ENCODE peak calls at places on chromosomes 11 and 22, in nine cellular contexts. One of them, this sample, is unnamed.

GRCh38 chr22:46280999-46281623 is 13.3 kb downstream of the TTC38 start:
- DNase-seq in thoracic aorta: no peak
- DNase-seq in right atrium auricular region: no peak
- DNase-seq in psoas muscle: no peak
- DNase-seq in aorta: peak
- DNase-seq in OCI-LY7: peak
- DNase-seq in K562: no peak
- DNase-seq in lung: no peak
- DNase-seq in IMR-90: no peak
- DNase-seq in this sample: no peak

GRCh38 chr22:35950262-35950661 is 78.4 kb downstream of the RBFOX2 start:
- DNase-seq in IMR-90: no peak
- DNase-seq in lung: no peak
- DNase-seq in OCI-LY7: no peak
- DNase-seq in K562: no peak
- DNase-seq in right atrium auricular region: no peak
- DNase-seq in aorta: no peak
- DNase-seq in psoas muscle: no peak
- DNase-seq in thoracic aorta: no peak
- DNase-seq in this sample: no peak

GRCh38 chr22:48351376-48352085 is 1476.1 kb downstream of the BRD1 start:
- DNase-seq in aorta: no peak
- DNase-seq in K562: no peak
- DNase-seq in OCI-LY7: no peak
- DNase-seq in thoracic aorta: no peak
- DNase-seq in psoas muscle: no peak
- DNase-seq in lung: no peak
- DNase-seq in right atrium auricular region: no peak
- DNase-seq in IMR-90: no peak
- DNase-seq in this sample: no peak

GRCh38 chr22:22769434-22770279 is 118.0 kb upstream of the IGLL5 start:
- DNase-seq in aorta: no peak
- DNase-seq in IMR-90: no peak
- DNase-seq in lung: no peak
- DNase-seq in psoas muscle: no peak
- DNase-seq in OCI-LY7: no peak
- DNase-seq in K562: no peak
- DNase-seq in right atrium auricular region: peak
- DNase-seq in thoracic aorta: no peak
- DNase-seq in this sample: no peak

GRCh38 chr22:30325065-30325720 is 1.5 kb downstream of the TBC1D10A start:
- DNase-seq in OCI-LY7: no peak
- DNase-seq in lung: peak
- DNase-seq in aorta: peak
- DNase-seq in right atrium auricular region: peak
- DNase-seq in psoas muscle: peak
- DNase-seq in thoracic aorta: peak
- DNase-seq in IMR-90: peak
- DNase-seq in K562: peak
- DNase-seq in this sample: no peak

GRCh38 chr22:46233231-46233630 is 16.9 kb downstream of the CDPF1 start:
- DNase-seq in psoas muscle: peak
- DNase-seq in aorta: peak
- DNase-seq in right atrium auricular region: no peak
- DNase-seq in K562: no peak
- DNase-seq in thoracic aorta: peak
- DNase-seq in lung: no peak
- DNase-seq in OCI-LY7: no peak
- DNase-seq in IMR-90: peak
- DNase-seq in this sample: no peak

GRCh38 chr11:132058211-132058772 is 687.9 kb downstream of the NTM start:
- DNase-seq in IMR-90: peak
- DNase-seq in thoracic aorta: no peak
- DNase-seq in psoas muscle: no peak
- DNase-seq in aorta: peak
- DNase-seq in lung: no peak
- DNase-seq in right atrium auricular region: peak
- DNase-seq in OCI-LY7: no peak
- DNase-seq in K562: no peak
- DNase-seq in this sample: no peak

GRCh38 chr11:118139578-118139977 is 13.0 kb downstream of the SCN4B start:
- DNase-seq in lung: no peak
- DNase-seq in IMR-90: no peak
- DNase-seq in psoas muscle: no peak
- DNase-seq in right atrium auricular region: no peak
- DNase-seq in thoracic aorta: no peak
- DNase-seq in aorta: no peak
- DNase-seq in K562: no peak
- DNase-seq in OCI-LY7: no peak
- DNase-seq in this sample: no peak

GRCh38 chr11:119169272-119169719 is 771 bp downstream of the NLRX1 start:
- DNase-seq in K562: no peak
- DNase-seq in OCI-LY7: peak
- DNase-seq in right atrium auricular region: peak
- DNase-seq in aorta: peak
- DNase-seq in thoracic aorta: no peak
- DNase-seq in psoas muscle: peak
- DNase-seq in lung: peak
- DNase-seq in IMR-90: no peak
- DNase-seq in this sample: no peak

GRCh38 chr22:46052331-46052771 is 75.4 kb upstream of the WNT7B start:
- DNase-seq in IMR-90: no peak
- DNase-seq in psoas muscle: no peak
- DNase-seq in OCI-LY7: no peak
- DNase-seq in right atrium auricular region: no peak
- DNase-seq in lung: no peak
- DNase-seq in K562: no peak
- DNase-seq in thoracic aorta: no peak
- DNase-seq in aorta: peak
- DNase-seq in this sample: no peak

GRCh38 chr11:73072935-73073481 is 69.1 kb downstream of the FCHSD2 start:
- DNase-seq in lung: no peak
- DNase-seq in right atrium auricular region: no peak
- DNase-seq in aorta: no peak
- DNase-seq in OCI-LY7: peak
- DNase-seq in K562: no peak
- DNase-seq in IMR-90: peak
- DNase-seq in psoas muscle: no peak
- DNase-seq in thoracic aorta: no peak
- DNase-seq in this sample: no peak

GRCh38 chr11:46161201-46161600 is 39.9 kb upstream of the PHF21A start:
- DNase-seq in K562: no peak
- DNase-seq in right atrium auricular region: no peak
- DNase-seq in aorta: no peak
- DNase-seq in OCI-LY7: no peak
- DNase-seq in lung: no peak
- DNase-seq in IMR-90: no peak
- DNase-seq in psoas muscle: no peak
- DNase-seq in thoracic aorta: no peak
- DNase-seq in this sample: peak

GRCh38 chr11:3156282-3156660 is 8.8 kb downstream of the OSBPL5 start:
- DNase-seq in K562: no peak
- DNase-seq in lung: no peak
- DNase-seq in psoas muscle: peak
- DNase-seq in aorta: peak
- DNase-seq in right atrium auricular region: no peak
- DNase-seq in thoracic aorta: no peak
- DNase-seq in IMR-90: no peak
- DNase-seq in OCI-LY7: no peak
- DNase-seq in this sample: no peak

GRCh38 chr11:78727816-78728215 is 153.2 kb upstream of the NARS2 start:
- DNase-seq in psoas muscle: no peak
- DNase-seq in aorta: no peak
- DNase-seq in IMR-90: no peak
- DNase-seq in OCI-LY7: no peak
- DNase-seq in right atrium auricular region: no peak
- DNase-seq in thoracic aorta: no peak
- DNase-seq in lung: no peak
- DNase-seq in K562: no peak
- DNase-seq in this sample: no peak

GRCh38 chr11:8149726-8150125 is 19.1 kb downstream of the RIC3 start:
- DNase-seq in OCI-LY7: no peak
- DNase-seq in thoracic aorta: no peak
- DNase-seq in lung: no peak
- DNase-seq in right atrium auricular region: no peak
- DNase-seq in aorta: no peak
- DNase-seq in IMR-90: no peak
- DNase-seq in psoas muscle: no peak
- DNase-seq in K562: no peak
- DNase-seq in this sample: no peak

GRCh38 chr22:49095366-49095765 is 732.3 kb downstream of the BRD1 start:
- DNase-seq in K562: no peak
- DNase-seq in OCI-LY7: no peak
- DNase-seq in IMR-90: no peak
- DNase-seq in lung: no peak
- DNase-seq in thoracic aorta: no peak
- DNase-seq in psoas muscle: no peak
- DNase-seq in right atrium auricular region: no peak
- DNase-seq in aorta: peak
- DNase-seq in this sample: no peak

GRCh38 chr11:109641549-109641948 is 219.6 kb downstream of the C11orf87 start:
- DNase-seq in K562: no peak
- DNase-seq in psoas muscle: no peak
- DNase-seq in OCI-LY7: no peak
- DNase-seq in right atrium auricular region: no peak
- DNase-seq in thoracic aorta: no peak
- DNase-seq in lung: no peak
- DNase-seq in IMR-90: peak
- DNase-seq in aorta: no peak
- DNase-seq in this sample: no peak
- H3K27ac ChIP-seq in K562: no peak
- H3K27ac ChIP-seq in psoas muscle: no peak
- H3K27ac ChIP-seq in OCI-LY7: no peak
- H3K27ac ChIP-seq in right atrium auricular region: no peak
- H3K27ac ChIP-seq in thoracic aorta: no peak
- H3K27ac ChIP-seq in lung: no peak
- H3K27ac ChIP-seq in IMR-90: no peak
- H3K27ac ChIP-seq in aorta: no peak
- H3K27ac ChIP-seq in this sample: no peak

GRCh38 chr11:70304208-70304603 is 33.7 kb downstream of the PPFIA1 start:
- DNase-seq in aorta: no peak
- DNase-seq in right atrium auricular region: no peak
- DNase-seq in IMR-90: no peak
- DNase-seq in K562: no peak
- DNase-seq in psoas muscle: no peak
- DNase-seq in OCI-LY7: no peak
- DNase-seq in lung: no peak
- DNase-seq in thoracic aorta: no peak
- DNase-seq in this sample: no peak

GRCh38 chr11:70301191-70301590 is 30.7 kb downstream of the PPFIA1 start:
- DNase-seq in thoracic aorta: no peak
- DNase-seq in right atrium auricular region: no peak
- DNase-seq in OCI-LY7: no peak
- DNase-seq in K562: no peak
- DNase-seq in aorta: no peak
- DNase-seq in lung: no peak
- DNase-seq in IMR-90: no peak
- DNase-seq in psoas muscle: no peak
- DNase-seq in this sample: no peak

GRCh38 chr11:70305501-70305900 is 35.0 kb downstream of the PPFIA1 start:
- DNase-seq in lung: no peak
- DNase-seq in IMR-90: no peak
- DNase-seq in thoracic aorta: no peak
- DNase-seq in aorta: no peak
- DNase-seq in OCI-LY7: no peak
- DNase-seq in psoas muscle: no peak
- DNase-seq in right atrium auricular region: no peak
- DNase-seq in K562: no peak
- DNase-seq in this sample: no peak

GRCh38 chr11:70302086-70302752 is 31.7 kb downstream of the PPFIA1 start:
- DNase-seq in IMR-90: peak
- DNase-seq in OCI-LY7: no peak
- DNase-seq in lung: no peak
- DNase-seq in thoracic aorta: no peak
- DNase-seq in aorta: no peak
- DNase-seq in right atrium auricular region: no peak
- DNase-seq in psoas muscle: no peak
- DNase-seq in K562: no peak
- DNase-seq in this sample: no peak

DNA sequence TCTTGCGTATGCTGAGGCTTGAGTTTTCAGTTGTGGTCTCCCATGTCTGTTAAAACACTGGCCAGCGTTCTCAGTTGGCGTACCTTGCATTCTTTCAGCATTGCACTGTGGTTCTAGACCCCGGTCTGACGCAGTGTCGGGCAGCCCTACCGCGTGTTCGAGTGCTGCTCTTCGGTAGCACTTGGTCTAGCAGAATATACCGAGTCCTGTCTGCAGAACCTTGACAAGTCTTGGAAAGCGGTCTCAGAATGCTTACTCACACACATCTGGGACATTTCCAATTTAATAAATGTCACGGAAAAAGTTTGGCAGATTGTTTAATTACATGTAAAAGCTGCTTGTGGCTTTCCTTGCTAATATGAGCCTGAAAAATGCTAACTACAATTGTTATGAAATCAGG is 32.6 kb downstream of the PPFIA1 start:
- DNase-seq in lung: no peak
- DNase-seq in right atrium auricular region: no peak
- DNase-seq in aorta: peak
- DNase-seq in K562: no peak
- DNase-seq in IMR-90: peak
- DNase-seq in psoas muscle: peak
- DNase-seq in thoracic aorta: no peak
- DNase-seq in OCI-LY7: no peak
- DNase-seq in this sample: no peak
- H3K27ac ChIP-seq in lung: no peak
- H3K27ac ChIP-seq in right atrium auricular region: no peak
- H3K27ac ChIP-seq in aorta: no peak
- H3K27ac ChIP-seq in K562: no peak
- H3K27ac ChIP-seq in IMR-90: peak
- H3K27ac ChIP-seq in psoas muscle: no peak
- H3K27ac ChIP-seq in thoracic aorta: no peak
- H3K27ac ChIP-seq in OCI-LY7: no peak
- H3K27ac ChIP-seq in this sample: no peak

DNA sequence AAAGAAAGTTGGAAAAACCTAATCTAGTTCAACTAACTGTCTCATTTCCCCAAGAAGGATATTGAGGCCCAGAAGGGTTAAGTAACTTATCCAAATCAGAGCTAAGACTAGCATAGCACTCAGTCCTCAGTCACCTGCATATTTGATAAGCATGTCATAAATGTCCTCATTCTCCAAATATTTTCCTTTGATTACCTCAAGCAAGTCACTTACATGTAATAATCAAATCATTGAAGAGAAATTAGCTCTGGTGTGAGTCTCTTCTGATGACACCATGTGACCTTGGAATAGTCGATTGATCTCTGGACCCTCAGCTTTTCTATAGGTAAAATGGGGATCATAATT is 48.8 kb upstream of the PICALM start:
- DNase-seq in IMR-90: no peak
- DNase-seq in OCI-LY7: no peak
- DNase-seq in thoracic aorta: no peak
- DNase-seq in psoas muscle: no peak
- DNase-seq in aorta: no peak
- DNase-seq in lung: no peak
- DNase-seq in K562: no peak
- DNase-seq in right atrium auricular region: no peak
- DNase-seq in this sample: no peak
- H3K27ac ChIP-seq in IMR-90: no peak
- H3K27ac ChIP-seq in OCI-LY7: no peak
- H3K27ac ChIP-seq in thoracic aorta: no peak
- H3K27ac ChIP-seq in psoas muscle: no peak
- H3K27ac ChIP-seq in aorta: no peak
- H3K27ac ChIP-seq in lung: no peak
- H3K27ac ChIP-seq in K562: no peak
- H3K27ac ChIP-seq in right atrium auricular region: no peak
- H3K27ac ChIP-seq in this sample: no peak

GRCh38 chr11:71206186-71206585 is 46.2 kb downstream of the SHANK2 start:
- DNase-seq in right atrium auricular region: no peak
- DNase-seq in lung: no peak
- DNase-seq in IMR-90: peak
- DNase-seq in K562: no peak
- DNase-seq in OCI-LY7: no peak
- DNase-seq in thoracic aorta: no peak
- DNase-seq in aorta: peak
- DNase-seq in psoas muscle: no peak
- DNase-seq in this sample: no peak
- H3K27ac ChIP-seq in right atrium auricular region: no peak
- H3K27ac ChIP-seq in lung: no peak
- H3K27ac ChIP-seq in IMR-90: peak
- H3K27ac ChIP-seq in K562: no peak
- H3K27ac ChIP-seq in OCI-LY7: no peak
- H3K27ac ChIP-seq in thoracic aorta: no peak
- H3K27ac ChIP-seq in aorta: no peak
- H3K27ac ChIP-seq in psoas muscle: no peak
- H3K27ac ChIP-seq in this sample: no peak

This sample was measured in esophagus muscularis mucosa.